ENCODE peak calls at places on chromosomes 13 and 19, in eight cellular contexts. D is aorta; X is stimulated activated effector memory CD8-positive, alpha-beta T cell treated with anti-CD3 and anti-CD28 coated beads, Interleukin-12 subunit alpha, Interleukin-12 subunit beta, amount 100 ng/mL, for 72 hours; Q is NCI-H2081; Z is dorsolateral prefrontal cortex; B is B cell; M is CD8-positive, alpha-beta memory T cell; A is CD4-positive, alpha-beta T cell. J is an unnamed sample.

GRCh38 chr19:11373166-11373884 is 1.1 kb upstream of the SWSAP1 start:
- DNase-seq in M (no peak), Z (peak), D (no peak), A (no peak), Q (peak), B (no peak), X (no peak), J (peak)

GRCh38 chr19:45539460-45539859 is 32.2 kb downstream of the VASP start:
- DNase-seq in Q (no peak), Z (no peak), X (no peak), M (no peak), D (no peak), B (no peak), A (no peak), J (no peak)

GRCh38 chr19:33819875-33820781 is 23.5 kb downstream of the KCTD15 start:
- DNase-seq in D (peak), X (peak), B (peak), Q (no peak), Z (no peak), A (peak), M (no peak), J (no peak)

GRCh38 chr13:43675577-43675976 is 111.2 kb downstream of the ENOX1 start:
- DNase-seq in D (no peak), B (no peak), Z (no peak), X (no peak), A (no peak), Q (no peak), M (no peak), J (no peak)

GRCh38 chr13:40344270-40345148 is 321.9 kb downstream of the FOXO1 start:
- DNase-seq in X (no peak), Z (no peak), D (no peak), A (no peak), B (no peak), M (no peak), Q (no peak), J (no peak)

GRCh38 chr13:68145852-68146251 is 915.7 kb upstream of the PCDH9 start:
- DNase-seq in Q (no peak), A (no peak), M (no peak), Z (no peak), X (no peak), B (no peak), D (no peak), J (no peak)

GRCh38 chr13:51814071-51814470 is 10.1 kb upstream of the DHRS12 start:
- DNase-seq in B (no peak), X (no peak), Q (no peak), A (no peak), D (no peak), M (no peak), Z (no peak), J (no peak)

GRCh38 chr19:10654610-10655456 is 687 bp downstream of the ILF3 start:
- DNase-seq in A (no peak), Q (peak), B (peak), X (peak), Z (no peak), M (peak), D (peak), J (peak)

GRCh38 chr13:100209857-100210580 is 121.1 kb downstream of the PCCA start:
- DNase-seq in Z (no peak), D (no peak), Q (no peak), B (no peak), M (no peak), A (no peak), X (no peak), J (no peak)

GRCh38 chr13:97627566-97627965 is 193.6 kb downstream of the RAP2A start:
- DNase-seq in M (no peak), D (peak), B (no peak), X (no peak), A (no peak), Z (no peak), Q (no peak), J (no peak)

J was measured in frontal cortex.